ENCODE peak calls at places on chromosome 5, in seven cellular contexts. L, E, Y, D, X, S and B are unnamed samples.

GRCh38 chr5:125394661-125395280 is 648.3 kb upstream of the ZNF608 start:
- DNase-seq in X (peak; percentile 10), S (no peak), L (no peak), Y (no peak), D (no peak), E (no peak), B (no peak)

GRCh38 chr5:111353035-111353434 is 128.9 kb downstream of the CAMK4 start:
- DNase-seq in L (no peak), S (no peak), E (no peak), X (peak; percentile 27), Y (no peak), D (no peak), B (no peak)

GRCh38 chr5:67047616-67048015 is 149.0 kb downstream of the CD180 start:
- DNase-seq in L (no peak), D (no peak), X (no peak), E (no peak), Y (no peak), S (no peak), B (no peak)

GRCh38 chr5:10838038-10838437 is 77.0 kb upstream of the DAP start:
- DNase-seq in Y (no peak), S (no peak), D (no peak), E (no peak), L (no peak), X (no peak), B (no peak)

GRCh38 chr5:69049796-69050195 is 44.0 kb upstream of the SLC30A5 start:
- DNase-seq in D (no peak), Y (no peak), E (no peak), L (no peak), X (no peak), S (no peak), B (no peak)

GRCh38 chr5:142753114-142753764 is 16.9 kb upstream of the ARHGAP26 start:
- DNase-seq in E (no peak), S (no peak), D (no peak), Y (peak; percentile 68), X (peak; percentile 38), L (peak; percentile 50), B (no peak)

GRCh38 chr5:54360925-54361662 is 50.7 kb upstream of the ARL15 start:
- DNase-seq in L (no peak), E (no peak), S (no peak), Y (no peak), D (no peak), X (no peak), B (no peak)

GRCh38 chr5:148306446-148306845 is 5.8 kb upstream of the SPINK7 start:
- DNase-seq in Y (no peak), X (no peak), L (no peak), E (no peak), S (no peak), D (no peak), B (no peak)

GRCh38 chr5:129724222-129724621 is 23.7 kb upstream of the MINAR2 start:
- DNase-seq in D (no peak), Y (no peak), E (no peak), L (no peak), X (no peak), S (no peak), B (no peak)

GRCh38 chr5:142798099-142798768 is 28.1 kb downstream of the ARHGAP26 start:
- DNase-seq in S (no peak), E (no peak), Y (no peak), L (no peak), X (no peak), D (peak; percentile 42), B (no peak)

GRCh38 chr5:141862936-141863543 is 15.2 kb downstream of the PCDH1 start:
- DNase-seq in Y (no peak), X (no peak), L (no peak), E (no peak), S (no peak), D (no peak), B (no peak)

GRCh38 chr5:135980650-135981049 is 25.9 kb upstream of the LECT2 start:
- DNase-seq in L (no peak), S (no peak), D (no peak), Y (no peak), X (peak; percentile 54), E (no peak), B (no peak)

GRCh38 chr5:10303201-10303600 is 4.5 kb downstream of the CMBL start:
- DNase-seq in S (no peak), Y (no peak), E (no peak), X (no peak), D (no peak), L (no peak), B (no peak)

GRCh38 chr5:66307647-66308257 is 163.7 kb downstream of the SREK1 start:
- DNase-seq in Y (no peak), D (no peak), L (no peak), X (peak; percentile 85), S (peak; percentile 54), E (peak; percentile 28), B (no peak)

GRCh38 chr5:25544652-25545249 is 900.0 kb upstream of the CDH10 start:
- DNase-seq in L (no peak), X (peak; percentile 6), S (peak; percentile 6), D (no peak), E (peak; percentile 33), Y (no peak), B (no peak)

DNA sequence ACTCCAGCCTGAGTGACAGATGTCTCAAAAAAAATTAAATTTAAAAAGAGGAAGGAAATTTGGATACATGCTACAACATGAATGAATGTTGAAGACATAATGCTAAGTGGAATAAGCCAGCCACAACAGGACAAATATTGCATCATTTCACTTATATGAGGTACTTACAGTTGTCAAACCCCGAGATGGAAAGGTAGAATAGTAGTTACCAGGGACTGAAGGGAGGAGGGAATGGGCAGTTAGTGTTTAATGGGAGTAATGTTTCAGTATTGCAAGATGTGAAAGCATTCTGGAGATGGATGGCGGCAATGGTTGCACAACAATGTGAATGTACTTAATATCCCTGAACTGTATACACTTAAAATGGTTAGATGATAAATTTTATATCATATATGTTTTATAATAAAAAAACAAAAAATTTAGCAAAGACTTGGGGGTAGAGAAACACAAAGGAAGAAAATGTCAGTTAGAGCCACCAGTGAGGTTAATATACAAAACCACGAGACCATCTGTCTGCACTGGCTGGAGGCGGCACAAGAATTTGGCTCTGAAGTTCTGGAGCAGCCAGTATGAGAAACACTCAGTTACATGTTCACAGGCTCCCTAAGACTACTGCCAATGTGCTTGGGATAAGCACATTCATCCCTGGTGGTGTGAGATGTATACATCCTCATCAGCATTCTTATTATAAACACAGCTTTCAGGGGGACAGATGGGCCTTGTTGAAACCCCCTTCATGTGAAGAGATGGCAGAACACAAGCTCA is 37.0 kb upstream of the RPS23 start:
- DNase-seq in S (no peak), E (no peak), X (peak; percentile 74), Y (no peak), L (no peak), D (no peak), B (no peak)
- TF ChIP-seq CTCF in S (no peak), E (no peak), X (no peak), Y (no peak), L (no peak), D (no peak), B (no peak)

DNA sequence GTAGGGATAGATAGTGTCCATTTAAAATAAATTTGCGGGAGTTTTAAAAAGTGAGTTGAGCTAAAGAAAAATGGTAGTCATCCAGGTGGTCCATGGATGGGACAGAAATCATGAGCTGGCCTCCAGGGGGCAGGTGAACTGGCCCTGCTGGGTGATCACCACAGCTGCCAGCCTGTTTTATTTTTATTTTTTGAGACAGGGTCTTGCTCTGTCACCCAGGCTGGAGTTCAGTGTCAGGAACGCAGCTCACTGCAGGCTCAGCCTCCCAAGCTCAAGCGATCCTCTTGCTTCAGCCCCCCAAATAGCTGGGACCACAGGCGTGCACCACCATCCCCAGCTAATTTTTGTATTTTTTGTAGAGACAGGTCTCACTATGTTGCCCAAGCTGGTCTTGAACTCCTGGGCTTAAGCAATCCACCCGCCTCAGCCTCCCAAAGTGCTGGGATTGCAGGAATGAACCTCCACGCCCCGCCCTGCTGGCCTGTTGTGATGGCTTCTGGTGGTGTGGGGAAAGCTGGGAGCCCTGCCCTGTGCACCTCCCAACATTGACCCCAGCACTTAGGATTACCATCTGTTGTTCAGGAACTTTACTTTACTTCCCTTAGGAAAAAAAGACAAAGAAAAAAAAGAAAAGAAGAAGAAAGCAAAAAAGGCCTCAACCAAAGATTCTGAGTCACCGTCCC is 14.8 kb downstream of the CD74 start:
- DNase-seq in L (no peak), D (no peak), S (no peak), E (no peak), Y (no peak), X (no peak), B (no peak)
- TF ChIP-seq CTCF in L (no peak), D (no peak), S (peak; percentile 16), E (no peak), Y (no peak), X (peak; percentile 17), B (no peak)

GRCh38 chr5:116571568-116572321 is 2.9 kb downstream of the SEMA6A start:
- DNase-seq in E (peak; percentile 9), S (peak; percentile 25), D (no peak), Y (no peak), L (no peak), X (peak; percentile 2), B (no peak)
- TF ChIP-seq CTCF in E (peak; percentile 13), S (no peak), D (no peak), Y (no peak), L (no peak), X (no peak), B (no peak)

GRCh38 chr5:76813982-76814562 is 4.8 kb upstream of the F2RL1 start:
- DNase-seq in E (no peak), L (no peak), Y (no peak), X (peak; percentile 86), D (no peak), S (no peak), B (no peak)

GRCh38 chr5:76816110-76816831 is 2.6 kb upstream of the F2RL1 start:
- DNase-seq in Y (no peak), X (no peak), E (no peak), D (no peak), S (no peak), L (no peak), B (no peak)

GRCh38 chr5:76819851-76820280 is 1.0 kb downstream of the F2RL1 start:
- DNase-seq in Y (no peak), L (peak; percentile 49), X (peak; percentile 38), S (no peak), E (peak; percentile 15), D (no peak), B (no peak)

GRCh38 chr5:76820491-76820890 is 1.7 kb downstream of the F2RL1 start:
- DNase-seq in Y (no peak), X (peak; percentile 29), L (no peak), E (no peak), S (no peak), D (no peak), B (no peak)

DNA sequence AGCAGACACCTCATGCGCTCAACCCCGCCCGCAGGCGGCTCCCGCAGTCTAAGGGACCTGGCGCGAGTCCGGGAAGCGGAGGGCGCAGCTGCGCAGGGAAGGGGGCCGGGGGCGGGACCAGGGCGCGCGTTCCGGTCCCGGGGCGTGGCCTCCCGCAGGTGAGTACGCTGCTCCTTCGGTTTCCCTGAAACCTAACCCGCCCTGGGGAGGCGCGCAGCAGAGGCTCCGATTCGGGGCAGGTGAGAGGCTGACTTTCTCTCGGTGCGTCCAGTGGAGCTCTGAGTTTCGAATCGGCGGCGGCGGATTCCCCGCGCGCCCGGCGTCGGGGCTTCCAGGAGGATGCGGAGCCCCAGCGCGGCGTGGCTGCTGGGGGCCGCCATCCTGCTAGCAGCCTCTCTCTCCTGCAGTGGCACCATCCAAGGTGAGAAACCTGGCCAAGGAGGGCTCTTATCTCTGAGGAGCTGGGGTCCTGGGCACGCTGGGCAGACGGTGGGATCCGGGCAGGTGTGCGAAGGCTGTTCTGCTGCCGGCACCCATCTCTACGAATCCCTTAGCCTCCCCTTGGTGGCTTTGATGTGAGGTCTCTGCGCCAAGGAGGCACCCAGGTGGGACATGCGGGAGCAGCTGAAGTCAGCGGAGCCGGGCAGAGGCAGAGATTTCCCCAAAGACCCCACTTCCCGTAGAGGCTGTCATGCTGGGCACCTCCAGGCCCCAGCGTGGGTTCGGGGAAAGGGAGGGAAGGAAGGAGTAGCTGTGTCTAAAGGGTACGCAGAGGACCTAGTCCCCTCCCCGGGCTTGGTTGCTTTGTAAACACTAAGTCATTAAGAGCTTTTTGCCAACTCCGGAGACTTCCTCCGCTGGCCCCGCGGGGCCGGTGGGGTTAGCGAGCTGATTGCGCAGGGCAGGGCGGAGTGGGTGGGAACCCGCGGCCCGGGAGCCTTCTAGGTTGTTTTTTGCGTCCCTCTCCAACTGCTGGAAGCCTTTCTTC is at the start of gene F2RL1:
- DNase-seq in E (peak; percentile 82), S (peak; percentile 83), X (peak; percentile 89), Y (no peak), D (peak; percentile 50), L (peak; percentile 91), B (peak; percentile 18)
- TF ChIP-seq CTCF in E (no peak), S (no peak), X (no peak), Y (no peak), D (no peak), L (no peak), B (no peak)